ENCODE peak calls at places on chromosome 16, in six cellular contexts. C, V, F, D, W and U are unnamed samples.

GRCh38 chr16:83624436-83625120 is 183.2 kb upstream of the HSBP1 start:
- DNase-seq in C (peak; percentile 46), V (no peak), F (no peak), D (no peak), W (no peak), U (no peak)

GRCh38 chr16:57264950-57265371 is 19.5 kb downstream of the PLLP start:
- DNase-seq in C (no peak), V (no peak), F (peak; percentile 72), D (no peak), W (peak; percentile 85), U (no peak)

GRCh38 chr16:31476305-31477219 is 4.6 kb downstream of the TGFB1I1 start:
- DNase-seq in C (no peak), V (peak; percentile 76), F (peak; percentile 96), D (no peak), W (peak; percentile 96), U (peak; percentile 87)

GRCh38 chr16:19095699-19096098 is 18.1 kb upstream of the ITPRIPL2 start:
- DNase-seq in C (no peak), V (no peak), F (no peak), D (no peak), W (no peak), U (no peak)

GRCh38 chr16:80107900-80108299 is 432.9 kb upstream of the DYNLRB2 start:
- DNase-seq in C (no peak), V (no peak), F (no peak), D (no peak), W (no peak), U (no peak)

GRCh38 chr16:24430937-24431760 is 108.2 kb upstream of the RBBP6 start:
- DNase-seq in C (no peak), V (no peak), F (no peak), D (no peak), W (no peak), U (no peak)

GRCh38 chr16:31077024-31077423 is 2.8 kb downstream of the ZNF646 start:
- DNase-seq in C (no peak), V (no peak), F (no peak), D (no peak), W (no peak), U (no peak)

GRCh38 chr16:85490971-85491771 is 122.0 kb upstream of the GSE1 start:
- DNase-seq in C (no peak), V (no peak), F (peak; percentile 65), D (peak; percentile 11), W (no peak), U (no peak)

GRCh38 chr16:16071631-16072244 is 122.3 kb downstream of the ABCC1 start:
- DNase-seq in C (no peak), V (peak; percentile 50), F (no peak), D (peak; percentile 84), W (no peak), U (no peak)

GRCh38 chr16:23389201-23389600 is 63.8 kb downstream of the COG7 start:
- DNase-seq in C (no peak), V (no peak), F (no peak), D (no peak), W (peak; percentile 20), U (no peak)

GRCh38 chr16:89954462-89954861 is 5.9 kb downstream of the DEF8 start:
- DNase-seq in C (no peak), V (no peak), F (no peak), D (no peak), W (no peak), U (no peak)

GRCh38 chr16:57859331-57859730 is 57.0 kb upstream of the KIFC3 start:
- DNase-seq in C (no peak), V (no peak), F (no peak), D (peak; percentile 66), W (no peak), U (peak; percentile 60)

GRCh38 chr16:88374736-88375135 is 8.0 kb upstream of the ZNF469 start:
- DNase-seq in C (no peak), V (no peak), F (no peak), D (no peak), W (peak; percentile 30), U (no peak)

GRCh38 chr16:27543801-27544200 is 5.9 kb downstream of the GTF3C1 start:
- DNase-seq in C (no peak), V (no peak), F (no peak), D (no peak), W (no peak), U (no peak)

GRCh38 chr16:47143677-47144558 is at the start of gene NETO2:
- DNase-seq in C (no peak), V (peak; percentile 62), F (peak; percentile 66), D (peak; percentile 68), W (peak; percentile 76), U (peak; percentile 53)

GRCh38 chr16:47144559-47144877 is 773 bp upstream of the NETO2 start:
- DNase-seq in C (no peak), V (no peak), F (no peak), D (no peak), W (no peak), U (no peak)

GRCh38 chr16:47141773-47142468 is 1.8 kb downstream of the NETO2 start:
- DNase-seq in C (peak; percentile 84), V (peak; percentile 77), F (peak; percentile 90), D (peak; percentile 87), W (peak; percentile 85), U (peak; percentile 88)

GRCh38 chr16:47142469-47143328 is 1.0 kb downstream of the NETO2 start:
- DNase-seq in C (no peak), V (peak; percentile 23), F (peak; percentile 36), D (peak; percentile 50), W (peak; percentile 47), U (no peak)

DNA sequence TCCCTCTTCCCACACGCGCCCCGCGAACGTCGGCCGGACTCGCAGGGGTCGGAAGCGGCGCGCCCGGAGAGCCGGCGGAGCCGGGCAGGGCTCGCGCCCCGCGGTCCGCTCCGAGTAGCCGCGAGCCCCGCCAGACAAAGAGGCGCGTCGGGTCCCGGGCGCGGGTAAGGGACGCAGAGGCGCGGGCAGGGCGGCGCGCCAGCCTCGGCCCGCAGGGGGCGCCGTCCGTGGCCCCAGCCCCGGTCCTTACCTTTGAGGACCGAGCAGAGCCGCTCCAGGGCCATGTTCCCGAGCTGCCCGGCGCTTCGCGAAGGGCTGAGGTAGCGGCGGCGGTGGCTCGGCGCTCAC is 442 bp downstream of the NETO2 start:
- DNase-seq in C (no peak), V (peak; percentile 59), F (peak; percentile 76), D (peak; percentile 80), W (peak; percentile 74), U (peak; percentile 86)
- TF ChIP-seq CTCF in C (no peak), V (peak; percentile 46), F (peak; percentile 71), D (peak; percentile 61), W (peak; percentile 71), U (peak; percentile 31)

GRCh38 chr16:12601290-12601900 is 202.3 kb downstream of the CPPED1 start:
- DNase-seq in C (no peak), V (no peak), F (no peak), D (no peak), W (no peak), U (no peak)
- H3K9me3 ChIP-seq in C (no peaks in the 10 kb centered on the region), V (no peaks in the 10 kb centered on the region), F (no peaks in the 10 kb centered on the region), D (no peaks in the 10 kb centered on the region), W (no peaks in the 10 kb centered on the region), U (no peaks in the 10 kb centered on the region)

DNA sequence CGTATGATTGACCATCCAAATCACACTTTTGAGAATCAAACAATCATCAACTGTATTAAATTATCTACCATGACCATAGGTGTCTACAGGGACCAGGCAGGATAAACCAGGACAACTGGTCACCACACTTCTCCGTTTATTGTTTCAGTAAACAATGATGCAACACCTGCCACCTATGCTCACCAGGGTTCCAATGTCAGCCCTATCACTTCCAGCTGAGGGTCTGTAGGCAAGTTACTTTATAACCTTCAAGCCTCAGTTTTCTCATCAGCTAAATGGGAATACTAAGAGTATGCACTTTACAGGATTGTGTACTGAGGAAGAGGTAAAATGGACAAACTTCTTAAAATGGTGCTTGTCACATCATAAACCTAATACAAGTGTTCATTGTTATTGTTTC is 14.9 kb downstream of the TMEM114 start:
- DNase-seq in C (no peak), V (no peak), F (no peak), D (no peak), W (no peak), U (no peak)
- H3K4me3 ChIP-seq in C (no peak overlapping the region), V (no peak overlapping the region), F (no peak overlapping the region), D (no peak overlapping the region), W (no peak overlapping the region), U (no peak overlapping the region)

GRCh38 chr16:4270595-4270994 is 2.2 kb downstream of the TFAP4 start:
- DNase-seq in C (no peak), V (no peak), F (no peak), D (no peak), W (no peak), U (no peak)

GRCh38 chr16:4271176-4272113 is 1.4 kb downstream of the TFAP4 start:
- DNase-seq in C (peak; percentile 93), V (peak; percentile 92), F (peak; percentile 93), D (peak; percentile 94), W (peak; percentile 97), U (peak; percentile 96)

GRCh38 chr16:4272114-4272954 is 489 bp downstream of the TFAP4 start:
- DNase-seq in C (no peak), V (peak; percentile 55), F (peak; percentile 52), D (peak; percentile 40), W (peak; percentile 84), U (peak; percentile 62)

GRCh38 chr16:4275861-4276260 is 3.0 kb upstream of the TFAP4 start:
- DNase-seq in C (no peak), V (no peak), F (no peak), D (no peak), W (no peak), U (no peak)

DNA sequence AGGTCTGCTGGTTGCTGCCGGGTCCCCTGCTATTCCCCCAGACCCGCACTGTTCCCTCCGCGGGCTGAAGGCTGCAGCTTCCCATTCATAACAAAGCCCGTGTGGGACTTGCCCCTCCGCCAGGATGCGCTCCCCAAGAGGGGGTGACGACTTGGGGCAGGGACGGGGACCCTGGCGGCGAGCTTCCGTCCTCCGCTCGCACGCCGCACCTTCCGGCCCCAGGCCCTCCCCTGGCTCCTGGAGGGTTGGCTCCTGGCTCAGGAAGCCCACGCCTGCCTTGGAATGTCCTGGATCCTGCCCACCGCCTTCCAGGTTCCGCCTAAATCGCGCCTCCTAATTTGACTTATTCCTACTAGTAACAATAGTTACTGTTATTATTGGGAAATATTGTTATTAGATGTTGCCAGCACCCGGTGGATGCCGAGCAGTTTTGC is 1.1 kb upstream of the TFAP4 start:
- DNase-seq in C (peak; percentile 71), V (peak; percentile 71), F (peak; percentile 55), D (peak; percentile 64), W (peak; percentile 79), U (peak; percentile 68)
- TF ChIP-seq CTCF in C (no peak), V (peak; percentile 21), F (peak; percentile 32), D (peak; percentile 35), W (no peak), U (peak; percentile 64)

DNA sequence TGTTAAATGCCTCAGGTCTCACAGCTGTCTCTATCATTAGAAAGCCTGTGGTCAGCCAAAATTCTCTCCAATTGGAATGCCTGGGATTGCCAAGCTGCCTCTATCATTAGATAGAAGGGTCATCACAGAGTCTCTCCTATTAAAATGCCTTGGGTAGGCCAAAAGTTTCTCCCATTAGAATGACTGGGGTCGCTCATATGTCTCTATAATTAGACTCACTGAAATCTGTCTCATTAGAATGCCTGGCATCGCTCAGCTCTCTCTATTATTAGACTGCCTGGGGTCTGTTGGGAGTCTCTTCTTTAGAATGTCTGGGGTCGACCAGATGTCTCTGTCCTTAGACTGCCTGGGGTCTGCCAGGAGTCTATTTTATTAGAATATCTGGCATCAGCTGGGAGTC is 2265.1 kb downstream of the TP53TG3F start:
- DNase-seq in C (no peak), V (no peak), F (no peak), D (no peak), W (no peak), U (no peak)
- H3K9me3 ChIP-seq in C (peaks cover 8% of the 10 kb centered on the region), V (peaks cover 6% of the 10 kb centered on the region), F (peaks cover 17% of the 10 kb centered on the region), D (no peaks in the 10 kb centered on the region), W (peaks cover 90% of the 10 kb centered on the region), U (no peaks in the 10 kb centered on the region)

GRCh38 chr16:54654429-54654828 is 276.2 kb upstream of the IRX5 start:
- DNase-seq in C (no peak), V (peak; percentile 17), F (no peak), D (no peak), W (no peak), U (no peak)
- H3K4me3 ChIP-seq in C (no peak overlapping the region), V (no peak overlapping the region), F (no peak overlapping the region), D (no peak overlapping the region), W (no peak overlapping the region), U (no peak overlapping the region)